ENCODE peak calls at places on chromosomes 11 and 22, in five cellular contexts. H is fibroblast of villous mesenchyme, A is LNCaP clone FGC, O is thoracic aorta, F is Calu3. W is an unnamed sample.

GRCh38 chr22:29224121-29224858 is 18.6 kb downstream of the EMID1 start:
- DNase-seq in A (no peak), F (no peak), O (no peak), H (no peak), W (no peak)

GRCh38 chr11:69284081-69284511 is 9.9 kb upstream of the MYEOV start:
- DNase-seq in H (no peak), F (no peak), O (no peak), A (no peak), W (no peak)

GRCh38 chr22:23181763-23182288 is 1.5 kb downstream of the BCR start:
- DNase-seq in F (peak; percentile 13), O (no peak), H (no peak), A (no peak), W (no peak)

GRCh38 chr22:30265851-30266444 is 703 bp downstream of the OSM start:
- DNase-seq in H (no peak), O (no peak), A (no peak), F (no peak), W (peak; percentile 87)

GRCh38 chr11:72002841-72003775 is 4.4 kb downstream of the IL18BP start:
- DNase-seq in A (no peak), F (no peak), H (peak; percentile 28), O (no peak), W (no peak)

GRCh38 chr22:33247758-33248157 is 189.6 kb upstream of the SYN3 start:
- DNase-seq in H (no peak), F (no peak), O (no peak), A (no peak), W (no peak)

GRCh38 chr11:129992161-129992944 is 10.3 kb downstream of the PRDM10 start:
- DNase-seq in H (peak; percentile 28), O (no peak), A (no peak), F (peak; percentile 61), W (no peak)

GRCh38 chr11:1570896-1571759 is 943 bp downstream of the DUSP8 start:
- DNase-seq in O (no peak), A (no peak), F (peak; percentile 28), H (no peak), W (peak; percentile 37)

GRCh38 chr11:132777067-132777975 is 755.0 kb downstream of the OPCML start:
- DNase-seq in A (no peak), O (no peak), F (no peak), H (no peak), W (no peak)

GRCh38 chr11:68924073-68924925 is 20.6 kb downstream of the IGHMBP2 start:
- DNase-seq in O (no peak), A (no peak), F (no peak), H (peak; percentile 20), W (no peak)

GRCh38 chr11:29333993-29334780 is 682.6 kb downstream of the KCNA4 start:
- DNase-seq in F (peak; percentile 10), H (peak; percentile 70), O (no peak), A (no peak), W (no peak)

GRCh38 chr11:128521697-128522062 is 65.7 kb downstream of the ETS1 start:
- DNase-seq in F (no peak), O (no peak), A (no peak), H (no peak), W (no peak)

GRCh38 chr11:117814766-117815261 is 9.7 kb downstream of the FXYD2 start:
- DNase-seq in F (peak; percentile 79), A (no peak), O (no peak), H (no peak), W (peak; percentile 65)

GRCh38 chr11:9193316-9193715 is 71.8 kb downstream of the DENND5A start:
- DNase-seq in O (no peak), H (no peak), A (no peak), F (no peak), W (no peak)

GRCh38 chr22:48905206-48905975 is 922.3 kb downstream of the BRD1 start:
- DNase-seq in F (no peak), A (no peak), O (no peak), H (no peak), W (no peak)

GRCh38 chr22:31496735-31497146 is 405 bp downstream of the SFI1 start:
- DNase-seq in H (no peak), F (no peak), A (no peak), O (no peak), W (no peak)

GRCh38 chr11:80502511-80502910 is 1061.7 kb upstream of the TENM4 start:
- DNase-seq in A (no peak), O (no peak), H (no peak), F (no peak), W (no peak)
- TF ChIP-seq CTCF in A (no peak), O (no peak), H (no peak), F (no peak), W (no peak)

GRCh38 chr22:50715776-50716175 is 22.2 kb upstream of the ACR start:
- DNase-seq in F (no peak), H (no peak), A (no peak), O (no peak), W (no peak)

GRCh38 chr22:50719814-50720300 is 18.1 kb upstream of the ACR start:
- DNase-seq in H (no peak), A (no peak), O (no peak), F (no peak), W (no peak)

GRCh38 chr22:50718352-50718709 is 19.7 kb upstream of the ACR start:
- DNase-seq in F (no peak), O (no peak), H (no peak), A (no peak), W (no peak)

GRCh38 chr22:50716291-50717024 is 21.5 kb upstream of the ACR start:
- DNase-seq in F (no peak), A (no peak), O (no peak), H (no peak), W (no peak)

GRCh38 chr22:50717709-50718351 is 20.2 kb upstream of the ACR start:
- DNase-seq in F (no peak), H (no peak), O (no peak), A (no peak), W (no peak)
- TF ChIP-seq CTCF in F (no peak), H (no peak), O (no peak), A (no peak), W (no peak)

DNA sequence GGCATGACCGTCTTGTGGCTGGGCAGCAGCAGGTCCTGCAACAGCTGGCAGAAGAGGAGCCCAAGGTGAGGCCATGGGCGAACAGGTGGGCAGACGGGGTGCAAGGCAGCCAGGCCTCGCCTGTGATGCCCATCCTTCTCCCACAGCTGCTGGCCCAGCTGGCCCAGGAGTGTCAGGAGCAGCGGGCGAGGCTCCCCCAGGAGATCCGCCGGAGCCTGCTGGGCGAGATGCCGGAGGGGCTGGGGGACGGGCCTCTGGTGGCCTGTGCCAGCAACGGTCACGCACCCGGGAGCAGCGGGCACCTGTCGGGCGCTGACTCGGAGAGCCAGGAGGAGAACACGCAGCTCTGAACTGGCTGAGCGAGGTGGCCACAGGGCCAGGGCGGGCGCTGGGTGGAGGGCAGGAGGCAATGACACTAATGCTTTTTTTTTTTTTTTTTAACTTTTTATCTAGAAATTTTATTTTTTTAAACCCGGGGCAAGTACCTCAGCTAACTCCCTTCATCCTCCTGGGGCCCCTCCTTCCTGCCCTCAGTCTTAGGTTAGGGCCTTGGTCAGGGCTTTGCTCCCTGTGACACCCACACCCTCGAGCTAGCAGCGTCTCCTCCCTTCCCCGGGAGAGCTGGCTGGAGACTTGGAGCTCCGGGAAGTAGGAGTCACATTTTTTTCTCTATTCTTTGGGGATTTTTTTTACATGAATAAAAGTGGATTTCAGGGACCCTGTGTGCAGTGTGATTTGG is 16.0 kb downstream of the PLCB3 start:
- DNase-seq in A (no peak), H (no peak), F (no peak), O (no peak), W (no peak)
- TF ChIP-seq CTCF in A (no peak), H (no peak), F (no peak), O (no peak), W (no peak)

GRCh38 chr11:79439893-79440450 is 858 bp downstream of the TENM4 start:
- DNase-seq in O (no peak), A (no peak), H (no peak), F (no peak), W (no peak)
- TF ChIP-seq CTCF in O (no peak), A (no peak), H (no peak), F (no peak), W (no peak)

DNA sequence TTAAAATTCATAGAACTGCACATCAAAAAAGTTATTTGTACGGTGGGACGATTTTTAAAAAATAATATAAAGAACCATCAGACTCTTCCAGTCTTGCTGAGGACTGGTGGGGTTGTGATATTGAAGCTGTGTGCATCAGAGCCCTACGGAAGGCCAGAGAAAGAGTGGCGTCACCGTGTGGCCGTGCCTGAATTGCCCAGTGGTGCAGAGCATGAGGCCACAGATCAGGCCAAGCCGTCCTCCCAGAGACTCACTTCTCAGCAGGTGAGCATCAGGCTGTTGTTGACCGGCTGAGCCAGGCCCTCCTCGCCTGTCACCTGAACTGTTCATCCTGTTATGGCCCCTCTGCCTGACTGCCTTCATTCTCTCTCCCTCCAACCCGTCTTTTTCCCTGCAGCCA is 1013.9 kb downstream of the TBC1D22A start:
- DNase-seq in A (no peak), F (no peak), H (no peak), O (no peak), W (no peak)
- TF ChIP-seq CTCF in A (peak; percentile 15), F (no peak), H (no peak), O (no peak), W (no peak)

GRCh38 chr11:124746621-124747243 is 5.3 kb downstream of the VSIG2 start:
- DNase-seq in F (peak; percentile 74), O (no peak), H (peak; percentile 85), A (peak; percentile 67), W (peak; percentile 63)
- TF ChIP-seq CTCF in F (peak; percentile 34), O (no peak), H (peak; percentile 56), A (peak; percentile 86), W (peak; percentile 45)

GRCh38 chr11:124943242-124943641 is 7.4 kb upstream of the HEPACAM start:
- DNase-seq in O (no peak), H (no peak), A (no peak), F (no peak), W (no peak)
- TF ChIP-seq CTCF in O (no peak), H (peak; percentile 1), A (no peak), F (no peak), W (no peak)

DNA sequence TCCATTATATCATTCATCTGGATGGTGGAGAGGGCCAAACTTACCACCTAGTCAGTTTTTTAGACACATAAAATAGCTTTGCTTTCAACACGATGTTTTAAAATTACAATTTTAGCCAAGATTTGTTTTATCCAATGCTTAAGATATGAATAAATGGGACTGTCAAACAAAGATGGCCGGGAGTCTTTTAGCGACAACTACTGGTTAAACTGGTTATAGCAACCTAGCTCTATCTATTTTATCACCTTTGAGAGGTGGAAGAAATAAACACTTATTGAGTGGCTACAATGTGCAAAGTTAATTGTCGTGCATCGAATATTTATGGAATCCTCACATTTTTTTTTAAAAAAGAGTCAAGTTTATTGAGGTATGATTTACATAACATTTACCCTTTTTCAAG is 279.8 kb downstream of the MIAT start:
- DNase-seq in O (no peak), H (no peak), F (no peak), A (no peak), W (no peak)
- TF ChIP-seq CTCF in O (no peak), H (no peak), F (no peak), A (no peak), W (no peak)

DNA sequence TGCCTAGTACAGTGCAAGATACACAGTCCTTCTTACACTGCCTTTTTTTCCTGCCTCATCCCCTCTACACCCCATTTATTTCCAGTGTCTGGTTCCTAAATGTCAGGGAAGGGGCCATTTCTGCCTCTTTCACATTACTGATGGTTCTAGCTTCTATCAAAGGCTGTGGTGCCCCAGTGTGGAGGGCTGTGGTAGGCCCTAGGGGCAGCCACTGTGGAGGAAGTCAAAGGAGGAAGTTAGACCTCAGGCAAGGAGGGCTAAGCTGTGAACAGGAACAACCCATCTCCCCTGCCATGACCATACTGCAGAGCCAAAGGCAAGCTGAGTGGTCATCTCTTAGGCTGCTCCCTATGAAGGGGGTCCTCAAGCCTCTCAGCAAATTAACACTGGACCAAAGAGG is 81.9 kb upstream of the CRTAM start:
- DNase-seq in H (no peak), O (no peak), A (no peak), F (no peak), W (peak; percentile 65)
- TF ChIP-seq CTCF in H (peak; percentile 16), O (no peak), A (no peak), F (no peak), W (peak; percentile 64)

W was measured in natural killer cell.